ENCODE peak calls at places on chromosomes 13 and 19, in four cellular contexts. H is upper lobe of left lung, G is uterus, O is heart left ventricle. X is an unnamed sample.
A peak's percentile ranks its signal among the peaks of the same experiment; 100 is the strongest.

GRCh38 chr13:40116008-40116407 is 460.5 kb downstream of the COG6 start:
- DNase-seq in H (no peak), G (peak; percentile 80), O (peak; percentile 69), X (no peak)

GRCh38 chr19:48113190-48113917 is 2.7 kb upstream of the PLA2G4C start:
- DNase-seq in H (no peak), G (no peak), O (no peak), X (no peak)

GRCh38 chr19:30557212-30557611 is 185.0 kb downstream of the ZNF536 start:
- DNase-seq in H (no peak), G (no peak), O (no peak), X (no peak)

GRCh38 chr13:74774252-74774651 is 640.0 kb upstream of the KLF12 start:
- DNase-seq in H (no peak), G (no peak), O (no peak), X (no peak)

GRCh38 chr13:95176611-95177259 is 124.5 kb downstream of the ABCC4 start:
- DNase-seq in H (no peak), G (no peak), O (no peak), X (no peak)

GRCh38 chr13:88339271-88339741 is 668.1 kb downstream of the SLITRK5 start:
- DNase-seq in H (no peak), G (no peak), O (no peak), X (no peak)

GRCh38 chr13:41500501-41500900 is 43.2 kb downstream of the RGCC start:
- DNase-seq in H (peak; percentile 26), G (no peak), O (no peak), X (no peak)

GRCh38 chr19:39194832-39195542 is 1.8 kb upstream of the NCCRP1 start:
- DNase-seq in H (no peak), G (no peak), O (no peak), X (no peak)

GRCh38 chr19:6730153-6730804 is 7.1 kb downstream of the GPR108 start:
- DNase-seq in H (peak; percentile 97), G (peak; percentile 53), O (no peak), X (peak; percentile 96)

GRCh38 chr19:53311044-53311443 is 22.5 kb upstream of the ZNF845 start:
- DNase-seq in H (no peak), G (no peak), O (no peak), X (no peak)

GRCh38 chr19:53311897-53312296 is 21.7 kb upstream of the ZNF845 start:
- DNase-seq in H (no peak), G (no peak), O (no peak), X (no peak)

DNA sequence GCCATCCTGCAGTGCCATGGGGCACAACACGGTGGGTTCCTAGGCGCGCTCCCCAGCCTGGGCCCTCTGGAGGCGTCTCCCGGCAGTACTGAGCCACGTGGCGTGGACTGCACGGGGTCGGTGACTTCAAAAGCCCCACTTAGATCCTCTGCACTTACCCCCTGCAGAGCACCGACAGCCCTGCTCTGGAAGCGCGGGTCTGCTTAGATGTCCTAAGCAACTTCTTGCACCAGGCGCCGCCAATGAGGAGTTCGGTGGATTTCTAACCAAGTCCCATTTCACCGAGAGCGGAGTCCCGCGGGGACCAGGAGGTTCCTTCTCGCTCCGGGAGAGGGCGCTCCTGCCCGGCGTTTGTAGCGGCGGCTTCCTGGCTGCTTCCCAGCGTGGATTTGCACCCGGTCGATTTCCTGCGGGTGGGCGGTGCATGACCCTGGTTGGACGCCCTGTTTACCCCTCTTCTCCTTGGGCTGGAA is 25.2 kb upstream of the ZNF845 start:
- DNase-seq in H (peak; percentile 73), G (no peak), O (no peak), X (peak; percentile 70)
- TF ChIP-seq CTCF in H (peak; percentile 72), G (no peak), O (peak; percentile 64), X (peak; percentile 51)

GRCh38 chr13:48235100-48235813 is 2.3 kb downstream of the ITM2B start:
- DNase-seq in H (no peak), G (no peak), O (peak; percentile 29), X (no peak)
- H3K4me3 ChIP-seq in H (peak overlapping the region; percentile 94), G (peak overlapping the region; percentile 98), O (peak overlapping the region; percentile 100), X (peak overlapping the region; percentile 99)

GRCh38 chr13:97257228-97257755 is 35.2 kb downstream of the MBNL2 start:
- DNase-seq in H (no peak), G (no peak), O (no peak), X (no peak)

GRCh38 chr13:97254809-97255208 is 32.7 kb downstream of the MBNL2 start:
- DNase-seq in H (no peak), G (no peak), O (no peak), X (no peak)

GRCh38 chr13:97255515-97255999 is 33.4 kb downstream of the MBNL2 start:
- DNase-seq in H (no peak), G (no peak), O (no peak), X (no peak)

GRCh38 chr13:97257800-97258799 is 36.0 kb downstream of the MBNL2 start:
- DNase-seq in H (no peak), G (peak; percentile 77), O (peak; percentile 80), X (no peak)

DNA sequence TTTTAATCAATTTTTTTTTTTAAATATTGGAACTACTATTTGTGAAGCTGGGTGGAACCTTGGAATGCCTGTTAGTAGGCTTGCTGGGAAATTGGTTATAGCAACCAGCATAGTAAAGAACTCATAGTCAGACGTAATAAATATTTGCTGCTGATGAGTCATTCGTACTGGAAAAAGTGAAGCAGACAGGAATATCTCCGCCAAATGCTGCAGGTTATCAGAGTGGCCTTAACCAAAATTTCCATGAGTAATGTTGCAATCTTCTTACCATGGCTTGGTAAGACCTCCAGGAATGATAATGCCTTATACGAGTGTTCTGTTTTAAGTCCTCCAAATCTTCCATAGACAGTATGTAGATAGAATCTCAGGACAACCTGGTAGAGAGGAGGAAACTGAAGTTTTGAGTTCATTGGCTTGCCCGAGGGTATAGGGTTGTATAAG is 34.2 kb downstream of the MBNL2 start:
- DNase-seq in H (no peak), G (peak; percentile 51), O (no peak), X (no peak)
- H3K4me1 ChIP-seq in H (peaks cover 67% of the 10 kb centered on the region), G (peaks cover 20% of the 10 kb centered on the region), O (peaks cover 71% of the 10 kb centered on the region), X (peaks cover 67% of the 10 kb centered on the region)

GRCh38 chr13:72808917-72809500 is 27.1 kb downstream of the PIBF1 start:
- DNase-seq in H (no peak), G (no peak), O (no peak), X (no peak)
- TF ChIP-seq CTCF in H (no peak), G (peak; percentile 52), O (peak; percentile 72), X (peak; percentile 68)

GRCh38 chr19:18603255-18603957 is 3.2 kb downstream of the CRLF1 start:
- DNase-seq in H (peak; percentile 73), G (no peak), O (no peak), X (no peak)
- H3K4me3 ChIP-seq in H (no peak overlapping the region), G (no peak overlapping the region), O (no peak overlapping the region), X (no peak overlapping the region)

DNA sequence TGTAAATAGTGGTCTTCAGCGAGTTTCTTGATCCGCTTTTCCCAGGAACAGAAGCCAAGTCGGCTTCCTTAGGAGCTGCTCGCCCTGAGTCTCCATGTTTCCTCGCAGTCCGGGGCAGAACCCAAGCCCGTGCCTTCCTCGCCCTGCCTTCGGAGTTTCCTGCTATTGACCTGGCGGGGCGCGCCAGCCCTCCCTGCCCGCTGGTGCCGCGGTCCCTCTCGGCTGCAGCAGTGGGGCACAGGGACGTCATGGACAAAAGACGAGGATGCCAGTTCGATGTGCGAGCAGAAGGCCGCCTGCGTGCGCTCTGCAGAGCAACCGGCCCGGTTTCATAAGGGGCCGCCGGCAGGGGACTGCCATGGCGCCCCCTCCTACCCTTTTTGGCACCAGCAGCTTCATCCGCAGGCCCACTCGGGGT is 156.6 kb downstream of the TM9SF2 start:
- DNase-seq in H (peak; percentile 87), G (peak; percentile 17), O (peak; percentile 53), X (peak; percentile 67)
- H3K4me1 ChIP-seq in H (peaks cover 20% of the 10 kb centered on the region), G (no peaks in the 10 kb centered on the region), O (peaks cover 11% of the 10 kb centered on the region), X (peaks cover 11% of the 10 kb centered on the region)

DNA sequence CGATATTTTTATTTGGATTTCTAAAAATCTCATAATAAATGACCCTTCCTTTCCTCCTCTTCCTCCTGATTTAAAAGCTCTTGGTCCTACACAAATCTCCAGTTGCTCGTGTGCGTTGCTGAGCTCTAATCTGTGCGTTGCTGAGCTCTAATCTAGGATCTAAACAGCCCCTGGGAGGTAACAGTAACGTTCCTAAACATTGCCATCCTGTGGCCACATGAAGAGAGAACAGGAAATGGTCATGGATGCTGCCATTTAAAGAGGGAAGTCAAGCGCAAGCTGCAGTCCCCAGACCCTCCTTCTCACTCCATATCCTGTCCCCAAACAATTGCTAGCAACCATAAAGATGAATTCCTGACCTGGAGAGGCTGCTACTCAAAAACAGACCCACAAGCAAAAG is 170.8 kb downstream of the NUFIP1 start:
- DNase-seq in H (no peak), G (no peak), O (no peak), X (no peak)
- TF ChIP-seq CTCF in H (peak; percentile 41), G (no peak), O (no peak), X (peak; percentile 28)

GRCh38 chr19:41175825-41176734 is 16.9 kb upstream of the CYP2S1 start:
- DNase-seq in H (no peak), G (peak; percentile 40), O (peak; percentile 39), X (peak; percentile 85)
- H3K4me3 ChIP-seq in H (peak overlapping the region; percentile 8), G (no peak overlapping the region), O (no peak overlapping the region), X (peak overlapping the region; percentile 36)

GRCh38 chr19:40283414-40284250 is 1.5 kb downstream of the AKT2 start:
- DNase-seq in H (no peak), G (no peak), O (no peak), X (no peak)
- H3K4me1 ChIP-seq in H (peaks cover 43% of the 10 kb centered on the region), G (peaks cover 46% of the 10 kb centered on the region), O (peaks cover 63% of the 10 kb centered on the region), X (peaks cover 46% of the 10 kb centered on the region)